ENCODE peak calls at places on chromosomes 13 and 19, in nine cellular contexts. U is neural progenitor cell; Q is AG10803; J is endothelial cell; A is fibroblast of the aortic adventitia; M is tibial artery; N is activated CD8-positive, alpha-beta T cell treated with anti-CD3 and anti-CD28 coated beads for 36 hours; L is IMR-90; B is HepG2. E is an unnamed sample.

GRCh38 chr13:67366533-67366932 is 136.4 kb upstream of the PCDH9 start:
- DNase-seq in J (no peak), U (no peak), B (no peak), N (no peak), L (peak; percentile 50), M (no peak), Q (peak; percentile 5), A (peak; percentile 53), E (no peak)

GRCh38 chr13:110528371-110528770 is 33.2 kb downstream of the RAB20 start:
- DNase-seq in J (no peak), M (no peak), U (no peak), Q (no peak), B (no peak), L (peak; percentile 64), N (no peak), A (peak; percentile 35), E (no peak)

GRCh38 chr19:43329989-43330388 is 23.5 kb upstream of the CD177 start:
- DNase-seq in L (no peak), J (no peak), B (no peak), A (no peak), M (no peak), Q (no peak), U (no peak), N (no peak), E (no peak)

GRCh38 chr13:43785681-43786471 is 896 bp downstream of the ENOX1 start:
- DNase-seq in A (peak; percentile 78), J (peak; percentile 67), B (no peak), N (peak; percentile 35), Q (peak; percentile 69), L (peak; percentile 63), M (peak; percentile 66), U (peak; percentile 77), E (peak; percentile 40)

GRCh38 chr13:26749285-26749684 is 11.3 kb downstream of the GPR12 start:
- DNase-seq in U (no peak), A (no peak), N (no peak), Q (no peak), J (no peak), M (no peak), L (no peak), B (no peak), E (no peak)

GRCh38 chr13:54150851-54151250 is 1122.2 kb downstream of the OLFM4 start:
- DNase-seq in A (no peak), M (no peak), Q (no peak), U (peak; percentile 39), N (no peak), L (no peak), J (no peak), B (no peak), E (no peak)

GRCh38 chr19:17749912-17750317 is 1.4 kb upstream of the FCHO1 start:
- DNase-seq in U (no peak), M (no peak), B (no peak), A (peak; percentile 9), Q (no peak), J (no peak), L (no peak), N (peak; percentile 64), E (no peak)

GRCh38 chr13:24173775-24174174 is 13.3 kb downstream of the SPATA13 start:
- DNase-seq in Q (no peak), M (no peak), L (no peak), A (no peak), N (no peak), B (no peak), U (no peak), J (no peak), E (no peak)

GRCh38 chr19:2049741-2050348 is 1.2 kb downstream of the MKNK2 start:
- DNase-seq in U (peak; percentile 60), M (peak; percentile 88), N (peak; percentile 78), A (peak; percentile 71), J (peak; percentile 60), Q (peak; percentile 66), B (peak; percentile 75), L (peak; percentile 61), E (peak; percentile 83)

GRCh38 chr13:48291730-48292129 is 11.8 kb upstream of the RB1 start:
- DNase-seq in B (peak; percentile 41), M (no peak), A (peak; percentile 24), L (no peak), Q (no peak), J (no peak), N (no peak), U (no peak), E (no peak)

GRCh38 chr13:95471960-95472359 is 80.6 kb upstream of the CLDN10 start:
- DNase-seq in M (no peak), N (no peak), A (no peak), L (no peak), J (no peak), U (no peak), Q (no peak), B (no peak), E (no peak)

GRCh38 chr19:16581971-16582343 is 9.7 kb upstream of the SLC35E1 start:
- DNase-seq in Q (no peak), A (peak; percentile 46), M (no peak), N (no peak), B (no peak), J (no peak), L (peak; percentile 23), U (no peak), E (no peak)

GRCh38 chr13:105432408-105432807 is 1103.1 kb downstream of the EFNB2 start:
- DNase-seq in M (no peak), N (no peak), B (no peak), A (no peak), Q (no peak), L (no peak), J (no peak), U (no peak), E (no peak)

GRCh38 chr19:15498156-15498858 is 10.0 kb upstream of the CYP4F22 start:
- DNase-seq in B (no peak), N (no peak), L (no peak), U (no peak), M (no peak), Q (no peak), J (no peak), A (no peak), E (no peak)

GRCh38 chr13:101144808-101145419 is 271.4 kb downstream of the NALCN start:
- DNase-seq in M (no peak), B (peak; percentile 38), A (peak; percentile 83), Q (peak; percentile 62), U (peak; percentile 72), J (peak; percentile 21), L (peak; percentile 71), N (peak; percentile 28), E (peak; percentile 41)

GRCh38 chr13:80012281-80012680 is 328.6 kb downstream of the SPRY2 start:
- DNase-seq in A (no peak), L (no peak), U (no peak), B (no peak), M (no peak), Q (no peak), N (no peak), J (no peak), E (no peak)

GRCh38 chr19:28501979-28502378 is 711.0 kb downstream of the UQCRFS1 start:
- DNase-seq in B (no peak), J (no peak), A (no peak), N (peak; percentile 18), Q (no peak), U (no peak), L (no peak), M (no peak), E (no peak)

GRCh38 chr19:13803038-13803437 is 7.8 kb downstream of the ZSWIM4 start:
- DNase-seq in Q (no peak), B (no peak), N (no peak), M (no peak), L (no peak), A (no peak), J (no peak), U (no peak), E (no peak)

DNA sequence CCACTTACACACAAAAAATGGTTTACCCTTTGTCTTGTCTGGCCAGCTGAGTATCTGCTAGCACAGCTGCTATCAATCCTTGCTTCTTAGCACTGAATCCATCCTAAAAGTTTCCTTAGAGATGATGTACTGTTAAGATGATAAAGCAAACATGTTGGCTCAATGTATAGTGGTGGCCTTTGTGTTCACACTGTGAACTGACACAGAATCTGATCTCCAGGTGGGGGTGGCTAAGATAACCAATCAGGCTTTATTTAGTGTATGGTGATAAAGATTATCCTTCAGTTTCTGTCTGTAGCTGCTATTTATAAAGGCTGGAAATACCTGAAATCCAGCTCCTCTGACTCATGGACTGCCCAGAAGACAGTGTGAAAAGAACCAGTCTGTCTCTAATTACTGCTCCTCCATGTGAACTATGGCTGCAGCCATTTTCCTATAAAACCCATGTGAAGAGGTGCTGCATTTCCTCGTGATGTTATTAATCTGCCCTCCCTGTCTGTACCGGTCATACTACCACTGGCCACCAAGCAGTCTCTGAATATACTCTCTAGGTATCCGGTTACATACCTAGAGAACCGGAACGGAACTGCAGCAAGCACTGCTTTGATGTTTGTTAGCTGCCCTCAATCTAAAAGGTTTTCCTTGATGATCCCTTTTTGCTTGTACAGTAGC is 238.1 kb downstream of the LHFPL6 start:
- DNase-seq in N (no peak), B (peak; percentile 7), M (no peak), L (peak; percentile 48), U (peak; percentile 39), J (no peak), A (peak; percentile 38), Q (peak; percentile 43), E (peak; percentile 17)
- TF ChIP-seq CTCF in N (no peak), B (no peak), M (no peak), L (no peak), U (no peak), J (no peak), A (peak; percentile 23), Q (no peak), E (no peak)

GRCh38 chr13:99658266-99658991 is 157.2 kb downstream of the TM9SF2 start:
- DNase-seq in Q (peak; percentile 56), A (peak; percentile 56), B (no peak), J (peak; percentile 56), L (peak; percentile 25), M (peak; percentile 60), N (peak; percentile 76), U (peak; percentile 83), E (peak; percentile 37)
- TF ChIP-seq CTCF in Q (peak; percentile 48), A (peak; percentile 36), B (peak; percentile 39), J (no peak), L (peak; percentile 32), M (no peak), N (no peak), U (peak; percentile 76), E (peak; percentile 55)

DNA sequence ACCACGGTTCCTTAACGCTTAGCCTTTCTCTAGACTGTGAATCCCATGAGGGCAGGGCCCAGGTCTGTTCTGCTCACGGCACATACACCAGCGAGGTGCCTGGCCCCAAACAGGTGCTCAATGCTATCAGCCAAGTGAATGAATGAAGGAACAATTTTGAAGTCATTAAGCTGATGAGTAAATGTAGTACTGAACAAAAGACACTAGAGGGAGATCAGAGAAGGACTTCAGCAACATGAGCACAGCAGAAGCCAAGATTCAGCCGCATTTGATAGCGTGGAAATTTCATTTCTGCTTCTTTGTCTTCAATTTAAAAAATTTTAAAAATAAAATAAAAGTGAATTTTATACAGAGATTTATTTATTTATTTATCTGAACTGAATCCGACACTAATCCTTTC is 20.1 kb upstream of the MYO16 start:
- DNase-seq in L (peak; percentile 49), J (no peak), B (no peak), Q (peak; percentile 0), M (no peak), U (peak; percentile 27), N (no peak), A (peak; percentile 29), E (no peak)
- TF ChIP-seq CTCF in L (peak; percentile 59), J (peak; percentile 75), B (peak; percentile 4), Q (peak; percentile 14), M (no peak), U (peak; percentile 57), N (no peak), A (peak; percentile 39), E (peak; percentile 70)

GRCh38 chr19:57338798-57339378 is 12.2 kb upstream of the ZNF304 start:
- DNase-seq in N (no peak), L (peak; percentile 66), U (no peak), B (no peak), A (peak; percentile 27), Q (no peak), M (no peak), J (no peak), E (peak; percentile 67)

GRCh38 chr19:57334191-57334590 is 13.9 kb downstream of the ZNF543 start:
- DNase-seq in U (no peak), B (peak; percentile 29), N (no peak), M (no peak), Q (peak; percentile 12), J (no peak), A (peak; percentile 15), L (peak; percentile 9), E (no peak)
- TF ChIP-seq CTCF in U (no peak), B (no peak), N (no peak), M (no peak), Q (no peak), J (no peak), A (no peak), L (no peak), E (no peak)